ENCODE peak calls at places on chromosome 1, in four cellular contexts. One of them, this sample, is unnamed.
A peak's percentile ranks its signal among the peaks of the same experiment; 100 is the strongest.

GRCh38 chr1:246782120-246782900 is 58.1 kb downstream of the SCCPDH start:
- DNase-seq in GM23338: no peak
- DNase-seq in fibroblast of lung: peak; percentile 93
- DNase-seq in CD8-positive, alpha-beta T cell: no peak
- DNase-seq in this sample: no peak

GRCh38 chr1:220902916-220903315 is 23.7 kb downstream of the HLX start:
- DNase-seq in GM23338: no peak
- DNase-seq in fibroblast of lung: no peak
- DNase-seq in CD8-positive, alpha-beta T cell: no peak
- DNase-seq in this sample: no peak

GRCh38 chr1:47915677-47916353 is 81.4 kb downstream of the TRABD2B start:
- DNase-seq in GM23338: peak; percentile 51
- DNase-seq in fibroblast of lung: no peak
- DNase-seq in CD8-positive, alpha-beta T cell: no peak
- DNase-seq in this sample: no peak

GRCh38 chr1:117231748-117232373 is 21.1 kb upstream of the VTCN1 start:
- DNase-seq in GM23338: no peak
- DNase-seq in fibroblast of lung: no peak
- DNase-seq in CD8-positive, alpha-beta T cell: no peak
- DNase-seq in this sample: no peak

GRCh38 chr1:11581455-11581854 is 72.8 kb downstream of the FBXO2 start:
- DNase-seq in GM23338: peak; percentile 37
- DNase-seq in fibroblast of lung: no peak
- DNase-seq in CD8-positive, alpha-beta T cell: no peak
- DNase-seq in this sample: no peak

GRCh38 chr1:110440877-110441276 is 10.1 kb upstream of the PROK1 start:
- DNase-seq in GM23338: no peak
- DNase-seq in fibroblast of lung: peak; percentile 28
- DNase-seq in CD8-positive, alpha-beta T cell: no peak
- DNase-seq in this sample: no peak

GRCh38 chr1:69711159-69711930 is 143.6 kb downstream of the LRRC7 start:
- DNase-seq in GM23338: no peak
- DNase-seq in fibroblast of lung: no peak
- DNase-seq in CD8-positive, alpha-beta T cell: no peak
- DNase-seq in this sample: no peak

GRCh38 chr1:48233666-48234065 is 11.2 kb downstream of the SLC5A9 start:
- DNase-seq in GM23338: no peak
- DNase-seq in fibroblast of lung: no peak
- DNase-seq in CD8-positive, alpha-beta T cell: no peak
- DNase-seq in this sample: no peak

GRCh38 chr1:25711555-25712298 is 88.3 kb upstream of the SELENON start:
- DNase-seq in GM23338: no peak
- DNase-seq in fibroblast of lung: peak; percentile 73
- DNase-seq in CD8-positive, alpha-beta T cell: no peak
- DNase-seq in this sample: no peak

GRCh38 chr1:81446006-81446669 is 354.6 kb upstream of the ADGRL2 start:
- DNase-seq in GM23338: no peak
- DNase-seq in fibroblast of lung: no peak
- DNase-seq in CD8-positive, alpha-beta T cell: no peak
- DNase-seq in this sample: no peak

GRCh38 chr1:7558041-7558461 is 213.0 kb upstream of the VAMP3 start:
- DNase-seq in GM23338: peak; percentile 9
- DNase-seq in fibroblast of lung: no peak
- DNase-seq in CD8-positive, alpha-beta T cell: no peak
- DNase-seq in this sample: no peak

GRCh38 chr1:223393275-223394214 is at the start of gene CCDC185:
- DNase-seq in GM23338: peak; percentile 62
- DNase-seq in fibroblast of lung: no peak
- DNase-seq in CD8-positive, alpha-beta T cell: no peak
- DNase-seq in this sample: no peak

GRCh38 chr1:23756676-23757075 is 13.4 kb downstream of the ELOA start:
- DNase-seq in GM23338: no peak
- DNase-seq in fibroblast of lung: peak; percentile 42
- DNase-seq in CD8-positive, alpha-beta T cell: no peak
- DNase-seq in this sample: no peak

GRCh38 chr1:208654241-208654640 is 410.1 kb upstream of the PLXNA2 start:
- DNase-seq in GM23338: peak; percentile 72
- DNase-seq in fibroblast of lung: peak; percentile 11
- DNase-seq in CD8-positive, alpha-beta T cell: no peak
- DNase-seq in this sample: no peak

GRCh38 chr1:235597867-235598553 is 51.6 kb downstream of the GNG4 start:
- DNase-seq in GM23338: peak; percentile 57
- DNase-seq in fibroblast of lung: peak; percentile 57
- DNase-seq in CD8-positive, alpha-beta T cell: no peak
- DNase-seq in this sample: no peak

GRCh38 chr1:15322648-15323350 is 75.8 kb downstream of the FHAD1 start:
- DNase-seq in GM23338: peak; percentile 28
- DNase-seq in fibroblast of lung: no peak
- DNase-seq in CD8-positive, alpha-beta T cell: no peak
- DNase-seq in this sample: no peak
- H3K27ac ChIP-seq in GM23338: no peak overlapping the region
- H3K27ac ChIP-seq in fibroblast of lung: no peak overlapping the region
- H3K27ac ChIP-seq in CD8-positive, alpha-beta T cell: no peak overlapping the region
- H3K27ac ChIP-seq in this sample: peak overlapping the region; percentile 7

GRCh38 chr1:45013551-45014209 is 1.6 kb downstream of the UROD start:
- DNase-seq in GM23338: no peak
- DNase-seq in fibroblast of lung: no peak
- DNase-seq in CD8-positive, alpha-beta T cell: no peak
- DNase-seq in this sample: no peak

GRCh38 chr1:45010855-45011811 is at the start of gene HECTD3:
- DNase-seq in GM23338: peak; percentile 77
- DNase-seq in fibroblast of lung: peak; percentile 76
- DNase-seq in CD8-positive, alpha-beta T cell: peak; percentile 40
- DNase-seq in this sample: no peak

GRCh38 chr1:45011837-45012638 is at the start of gene UROD:
- DNase-seq in GM23338: peak; percentile 98
- DNase-seq in fibroblast of lung: peak; percentile 97
- DNase-seq in CD8-positive, alpha-beta T cell: peak; percentile 77
- DNase-seq in this sample: peak; percentile 85

GRCh38 chr1:45014403-45015028 is 2.5 kb downstream of the UROD start:
- DNase-seq in GM23338: peak; percentile 91
- DNase-seq in fibroblast of lung: peak; percentile 91
- DNase-seq in CD8-positive, alpha-beta T cell: peak; percentile 64
- DNase-seq in this sample: no peak

GRCh38 chr1:45012639-45013278 is 705 bp downstream of the UROD start:
- DNase-seq in GM23338: peak; percentile 71
- DNase-seq in fibroblast of lung: peak; percentile 65
- DNase-seq in CD8-positive, alpha-beta T cell: no peak
- DNase-seq in this sample: no peak
- H3K36me3 ChIP-seq in GM23338: no peaks in the 10 kb centered on the region
- H3K36me3 ChIP-seq in fibroblast of lung: peaks cover 15% of the 10 kb centered on the region
- H3K36me3 ChIP-seq in CD8-positive, alpha-beta T cell: peaks cover 22% of the 10 kb centered on the region
- H3K36me3 ChIP-seq in this sample: peaks cover 4% of the 10 kb centered on the region

DNA sequence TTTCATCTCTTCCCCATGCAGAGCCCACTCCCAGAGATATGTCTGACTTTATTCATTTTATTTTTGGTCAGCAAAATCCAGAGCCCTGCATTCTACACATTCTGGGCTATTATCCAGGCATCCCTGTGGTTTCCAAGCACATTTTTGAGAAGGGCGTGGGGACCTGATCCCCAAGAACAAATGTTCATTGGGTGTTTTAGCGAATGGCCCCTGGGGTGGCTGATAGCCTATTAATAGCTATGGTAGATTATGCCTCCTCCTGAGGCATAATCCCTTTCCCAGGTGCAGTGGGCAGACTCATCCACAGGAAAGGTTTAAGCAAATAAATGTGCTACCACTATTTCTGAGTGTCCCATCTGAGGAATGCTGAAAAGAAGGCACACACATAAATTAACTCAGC is 511.8 kb upstream of the USP24 start:
- DNase-seq in GM23338: no peak
- DNase-seq in fibroblast of lung: peak; percentile 70
- DNase-seq in CD8-positive, alpha-beta T cell: no peak
- DNase-seq in this sample: no peak
- H3K27ac ChIP-seq in GM23338: no peak overlapping the region
- H3K27ac ChIP-seq in fibroblast of lung: peak overlapping the region; percentile 66
- H3K27ac ChIP-seq in CD8-positive, alpha-beta T cell: no peak overlapping the region
- H3K27ac ChIP-seq in this sample: no peak overlapping the region

DNA sequence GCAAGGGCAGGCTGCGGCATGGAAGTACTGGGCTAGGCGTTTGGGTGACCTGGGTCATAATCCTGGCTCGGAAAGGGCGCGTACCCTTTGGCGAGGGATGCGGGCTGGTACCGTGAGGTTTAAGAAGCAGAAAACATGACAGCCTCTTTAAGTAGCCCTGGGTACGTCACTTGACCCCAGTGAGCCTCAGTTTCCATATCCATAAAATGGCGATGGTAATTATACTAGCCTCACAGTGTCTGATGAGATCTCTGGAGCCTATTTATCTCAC is 700 bp downstream of the PIGV start:
- DNase-seq in GM23338: no peak
- DNase-seq in fibroblast of lung: no peak
- DNase-seq in CD8-positive, alpha-beta T cell: no peak
- DNase-seq in this sample: no peak
- H3K36me3 ChIP-seq in GM23338: no peaks in the 10 kb centered on the region
- H3K36me3 ChIP-seq in fibroblast of lung: no peaks in the 10 kb centered on the region
- H3K36me3 ChIP-seq in CD8-positive, alpha-beta T cell: no peaks in the 10 kb centered on the region
- H3K36me3 ChIP-seq in this sample: no peaks in the 10 kb centered on the region

GRCh38 chr1:101060992-101061391 is 35.4 kb upstream of the DPH5 start:
- DNase-seq in GM23338: no peak
- DNase-seq in fibroblast of lung: no peak
- DNase-seq in CD8-positive, alpha-beta T cell: no peak
- DNase-seq in this sample: no peak

GRCh38 chr1:101071470-101071886 is 45.9 kb upstream of the DPH5 start:
- DNase-seq in GM23338: no peak
- DNase-seq in fibroblast of lung: peak; percentile 11
- DNase-seq in CD8-positive, alpha-beta T cell: no peak
- DNase-seq in this sample: no peak

GRCh38 chr1:101064697-101065096 is 39.1 kb upstream of the DPH5 start:
- DNase-seq in GM23338: no peak
- DNase-seq in fibroblast of lung: no peak
- DNase-seq in CD8-positive, alpha-beta T cell: no peak
- DNase-seq in this sample: no peak

GRCh38 chr1:101065575-101065974 is 40.0 kb upstream of the DPH5 start:
- DNase-seq in GM23338: no peak
- DNase-seq in fibroblast of lung: no peak
- DNase-seq in CD8-positive, alpha-beta T cell: no peak
- DNase-seq in this sample: no peak

GRCh38 chr1:101066260-101066936 is 40.8 kb upstream of the DPH5 start:
- DNase-seq in GM23338: no peak
- DNase-seq in fibroblast of lung: no peak
- DNase-seq in CD8-positive, alpha-beta T cell: no peak
- DNase-seq in this sample: no peak
- H3K27ac ChIP-seq in GM23338: no peak overlapping the region
- H3K27ac ChIP-seq in fibroblast of lung: no peak overlapping the region
- H3K27ac ChIP-seq in CD8-positive, alpha-beta T cell: no peak overlapping the region
- H3K27ac ChIP-seq in this sample: no peak overlapping the region

GRCh38 chr1:197083474-197083873 is 16.4 kb upstream of the F13B start:
- DNase-seq in GM23338: no peak
- DNase-seq in fibroblast of lung: no peak
- DNase-seq in CD8-positive, alpha-beta T cell: no peak
- DNase-seq in this sample: no peak
- H3K36me3 ChIP-seq in GM23338: peaks cover 64% of the 10 kb centered on the region
- H3K36me3 ChIP-seq in fibroblast of lung: no peaks in the 10 kb centered on the region
- H3K36me3 ChIP-seq in CD8-positive, alpha-beta T cell: no peaks in the 10 kb centered on the region
- H3K36me3 ChIP-seq in this sample: peaks cover 74% of the 10 kb centered on the region

GRCh38 chr1:44630116-44630515 is 44.2 kb downstream of the TMEM53 start:
- DNase-seq in GM23338: no peak
- DNase-seq in fibroblast of lung: no peak
- DNase-seq in CD8-positive, alpha-beta T cell: no peak
- DNase-seq in this sample: no peak

GRCh38 chr1:44631647-44632510 is 42.4 kb downstream of the TMEM53 start:
- DNase-seq in GM23338: peak; percentile 93
- DNase-seq in fibroblast of lung: peak; percentile 84
- DNase-seq in CD8-positive, alpha-beta T cell: peak; percentile 73
- DNase-seq in this sample: peak; percentile 32

GRCh38 chr1:44631333-44631646 is 43.0 kb downstream of the TMEM53 start:
- DNase-seq in GM23338: no peak
- DNase-seq in fibroblast of lung: no peak
- DNase-seq in CD8-positive, alpha-beta T cell: no peak
- DNase-seq in this sample: no peak

GRCh38 chr1:44632511-44633072 is 41.7 kb downstream of the TMEM53 start:
- DNase-seq in GM23338: peak; percentile 37
- DNase-seq in fibroblast of lung: no peak
- DNase-seq in CD8-positive, alpha-beta T cell: no peak
- DNase-seq in this sample: no peak

DNA sequence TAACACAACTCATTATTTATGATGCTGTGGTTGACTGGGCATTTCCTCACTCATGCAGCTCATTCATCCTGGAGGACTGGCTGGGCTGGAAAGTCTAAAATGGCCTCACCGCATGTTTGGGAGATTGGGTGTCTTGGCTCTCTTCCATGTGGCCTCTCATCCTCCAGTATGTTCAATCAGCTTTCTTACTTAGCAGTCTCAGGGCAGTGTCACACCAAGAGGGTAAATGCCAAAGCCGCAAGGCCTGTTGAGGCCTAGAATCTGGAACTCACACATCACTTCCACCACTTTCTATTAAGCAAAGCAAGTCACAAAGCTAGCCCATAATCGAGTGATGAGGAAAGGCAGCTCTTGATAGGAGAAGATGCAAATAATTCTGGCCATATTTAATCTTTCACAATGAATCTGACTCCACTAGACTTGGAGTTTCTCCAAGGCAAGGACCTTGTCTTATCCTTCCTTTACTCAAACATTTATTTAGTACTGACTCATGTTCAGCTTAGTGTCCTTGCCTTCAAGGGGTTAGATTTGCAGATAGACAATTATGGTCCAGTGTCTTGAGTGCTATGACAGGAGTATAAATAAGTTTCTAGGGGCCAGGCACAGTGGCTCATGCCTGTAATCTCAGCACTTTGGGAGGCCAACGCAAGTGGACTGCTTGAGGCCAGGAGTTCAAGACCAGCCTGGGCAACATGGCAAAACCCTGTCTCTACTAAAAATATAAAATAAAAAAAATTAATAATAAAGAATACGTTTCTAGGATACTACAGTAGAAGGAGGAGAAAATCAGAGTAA is 45.1 kb downstream of the TMEM53 start:
- DNase-seq in GM23338: no peak
- DNase-seq in fibroblast of lung: peak; percentile 98
- DNase-seq in CD8-positive, alpha-beta T cell: no peak
- DNase-seq in this sample: no peak
- H3K27ac ChIP-seq in GM23338: no peak overlapping the region
- H3K27ac ChIP-seq in fibroblast of lung: peak overlapping the region; percentile 81
- H3K27ac ChIP-seq in CD8-positive, alpha-beta T cell: no peak overlapping the region
- H3K27ac ChIP-seq in this sample: no peak overlapping the region